ENCODE peak calls at places on chromosomes 6 and 20, in seven cellular contexts. P is adipocyte; L is CD4-positive, CD25-positive, alpha-beta regulatory T cell; A is anterior cingulate cortex; S is endothelial cell of umbilical vein; V is posterior vena cava; W is AG10803. G is an unnamed sample.

GRCh38 chr6:13825871-13826270 is 11.5 kb upstream of the MCUR1 start:
- DNase-seq in P (no peak), L (no peak), A (no peak), S (no peak), V (no peak), W (no peak), G (no peak)

GRCh38 chr6:123777554-123777953 is 26.1 kb upstream of the NKAIN2 start:
- DNase-seq in P (peak), L (no peak), A (no peak), S (peak), V (no peak), W (no peak), G (peak)

GRCh38 chr6:20188630-20189075 is 23.6 kb downstream of the MBOAT1 start:
- DNase-seq in P (no peak), L (no peak), A (no peak), S (no peak), V (no peak), W (peak), G (no peak)

GRCh38 chr6:125829433-125829832 is 38.7 kb downstream of the NCOA7 start:
- DNase-seq in P (no peak), L (peak), A (no peak), S (no peak), V (no peak), W (no peak), G (no peak)

GRCh38 chr6:47083586-47084047 is 41.5 kb upstream of the ADGRF1 start:
- DNase-seq in P (peak), L (no peak), A (no peak), S (peak), V (peak), W (peak), G (no peak)

GRCh38 chr6:10555625-10556309 is 34.6 kb downstream of the GCNT2 start:
- DNase-seq in P (peak), L (no peak), A (peak), S (peak), V (peak), W (peak), G (no peak)

GRCh38 chr6:5094327-5094726 is 9.2 kb downstream of the PPP1R3G start:
- DNase-seq in P (peak), L (no peak), A (no peak), S (no peak), V (no peak), W (peak), G (peak)

GRCh38 chr6:108565893-108566292 is 5.2 kb downstream of the FOXO3 start:
- DNase-seq in P (peak), L (no peak), A (no peak), S (peak), V (no peak), W (peak), G (no peak)

GRCh38 chr20:44959082-44959895 is 908 bp downstream of the TOMM34 start:
- DNase-seq in P (peak), L (peak), A (no peak), S (peak), V (no peak), W (peak), G (peak)

GRCh38 chr6:157841211-157841840 is 18.3 kb downstream of the SNX9 start:
- DNase-seq in P (no peak), L (no peak), A (no peak), S (no peak), V (no peak), W (no peak), G (no peak)

GRCh38 chr6:140344149-140344913 is 969.9 kb upstream of the CITED2 start:
- DNase-seq in P (peak), L (no peak), A (no peak), S (peak), V (no peak), W (peak), G (peak)